ENCODE peak calls at places on chromosomes 12 and 14, in seven cellular contexts. N is activated naive CD8-positive, alpha-beta T cell treated with anti-CD3 and anti-CD28 coated beads for 36 hours; D is neural progenitor cell; F is neural crest cell; R is GM12891; U is T follicular helper cell; Y is adipocyte. K is an unnamed sample.

GRCh38 chr12:121238604-121239334 is 28.8 kb downstream of the P2RX4 start:
- DNase-seq in N (no peak), D (peak), F (no peak), R (no peak), U (no peak), Y (no peak), K (no peak)

GRCh38 chr12:98587084-98587483 is 6.4 kb upstream of the SLC25A3 start:
- DNase-seq in N (no peak), D (no peak), F (no peak), R (no peak), U (no peak), Y (no peak), K (no peak)

GRCh38 chr14:96268426-96269358 is 12.7 kb downstream of the BDKRB1 start:
- DNase-seq in N (no peak), D (no peak), F (no peak), R (no peak), U (no peak), Y (peak), K (no peak)

GRCh38 chr14:92687681-92688433 is 60.6 kb downstream of the LGMN start:
- DNase-seq in N (no peak), D (peak), F (no peak), R (no peak), U (no peak), Y (no peak), K (no peak)

GRCh38 chr14:68886109-68886434 is 93.0 kb downstream of the ACTN1 start:
- DNase-seq in N (no peak), D (no peak), F (no peak), R (no peak), U (no peak), Y (no peak), K (no peak)

GRCh38 chr14:85619866-85620265 is 89.9 kb downstream of the FLRT2 start:
- DNase-seq in N (no peak), D (no peak), F (no peak), R (no peak), U (no peak), Y (no peak), K (no peak)

GRCh38 chr14:35480119-35480769 is 53.7 kb upstream of the INSM2 start:
- DNase-seq in N (no peak), D (no peak), F (no peak), R (no peak), U (no peak), Y (no peak), K (no peak)

GRCh38 chr12:15336772-15337553 is 14.7 kb downstream of the PTPRO start:
- DNase-seq in N (no peak), D (no peak), F (no peak), R (no peak), U (no peak), Y (peak), K (no peak)

GRCh38 chr14:23102801-23103200 is 2.0 kb downstream of the CIROP start:
- DNase-seq in N (no peak), D (no peak), F (no peak), R (no peak), U (no peak), Y (no peak), K (no peak)

GRCh38 chr12:48956279-48957140 is 777 bp downstream of the ARF3 start:
- DNase-seq in N (peak), D (peak), F (peak), R (no peak), U (no peak), Y (peak), K (peak)

K was measured in activated naive CD4-positive, alpha-beta T cell treated with anti-CD3 and anti-CD28 coated beads, Interleukin-2, amount 10 ng/mL, durations not matched to agents 7 days and 5 days.